ENCODE peak calls at places on chromosomes 11 and 22, in nine cellular contexts. D, K, Z, T, C, P, X, M and U are unnamed samples.

GRCh38 chr11:72239296-72239848 is 4.6 kb downstream of the PHOX2A start:
- DNase-seq in D (peak; percentile 46), K (peak; percentile 71), Z (peak; percentile 55), T (peak; percentile 82), C (peak; percentile 69), P (peak; percentile 47), X (peak; percentile 61), M (peak; percentile 23), U (no peak)

GRCh38 chr22:48819232-48819631 is 1008.4 kb downstream of the BRD1 start:
- DNase-seq in D (no peak), K (no peak), Z (no peak), T (no peak), C (no peak), P (no peak), X (peak; percentile 24), M (no peak), U (no peak)

GRCh38 chr22:43897751-43898261 is 6.0 kb upstream of the PNPLA5 start:
- DNase-seq in D (no peak), K (peak; percentile 57), Z (no peak), T (no peak), C (peak; percentile 30), P (peak; percentile 66), X (peak; percentile 70), M (peak; percentile 85), U (no peak)

GRCh38 chr11:69974528-69974927 is 103.6 kb upstream of the ANO1 start:
- DNase-seq in D (no peak), K (no peak), Z (no peak), T (no peak), C (no peak), P (no peak), X (no peak), M (no peak), U (no peak)

GRCh38 chr11:124421043-124421442 is 3.6 kb downstream of the OR8B4 start:
- DNase-seq in D (no peak), K (no peak), Z (no peak), T (no peak), C (no peak), P (peak; percentile 4), X (no peak), M (no peak), U (no peak)

GRCh38 chr22:39898997-39899396 is 1.9 kb upstream of the GRAP2 start:
- DNase-seq in D (no peak), K (no peak), Z (peak; percentile 89), T (no peak), C (no peak), P (no peak), X (no peak), M (no peak), U (no peak)

GRCh38 chr22:38782402-38783094 is 11.4 kb downstream of the DNAL4 start:
- DNase-seq in D (no peak), K (peak; percentile 68), Z (no peak), T (no peak), C (peak; percentile 85), P (peak; percentile 30), X (no peak), M (peak; percentile 75), U (no peak)

GRCh38 chr11:27757953-27758352 is 57.7 kb upstream of the BDNF start:
- DNase-seq in D (no peak), K (peak; percentile 41), Z (no peak), T (no peak), C (peak; percentile 90), P (peak; percentile 74), X (peak; percentile 86), M (peak; percentile 31), U (no peak)

GRCh38 chr11:37177721-37178120 is 579.7 kb upstream of the RAG2 start:
- DNase-seq in D (no peak), K (no peak), Z (no peak), T (no peak), C (no peak), P (no peak), X (no peak), M (peak; percentile 8), U (no peak)

GRCh38 chr11:69380451-69380901 is 86.5 kb downstream of the MYEOV start:
- DNase-seq in D (no peak), K (no peak), Z (no peak), T (no peak), C (no peak), P (no peak), X (no peak), M (no peak), U (no peak)

GRCh38 chr11:45146072-45147016 is at the start of gene PRDM11:
- DNase-seq in D (peak; percentile 70), K (peak; percentile 93), Z (peak; percentile 69), T (peak; percentile 61), C (peak; percentile 85), P (peak; percentile 82), X (peak; percentile 92), M (peak; percentile 80), U (no peak)

GRCh38 chr11:70103256-70103975 is 25.3 kb downstream of the ANO1 start:
- DNase-seq in D (no peak), K (no peak), Z (no peak), T (no peak), C (no peak), P (no peak), X (no peak), M (no peak), U (no peak)

GRCh38 chr11:122816701-122817100 is 21.6 kb upstream of the CRTAM start:
- DNase-seq in D (no peak), K (no peak), Z (no peak), T (no peak), C (peak; percentile 49), P (no peak), X (no peak), M (peak; percentile 8), U (no peak)

GRCh38 chr22:43478621-43479285 is 66.9 kb downstream of the MPPED1 start:
- DNase-seq in D (no peak), K (no peak), Z (no peak), T (no peak), C (no peak), P (no peak), X (no peak), M (no peak), U (no peak)

GRCh38 chr22:46056169-46057041 is 79.4 kb upstream of the WNT7B start:
- DNase-seq in D (peak; percentile 34), K (peak; percentile 74), Z (no peak), T (peak; percentile 54), C (no peak), P (no peak), X (peak; percentile 73), M (peak; percentile 42), U (no peak)

GRCh38 chr11:13009476-13009920 is 382 bp downstream of the RASSF10 start:
- DNase-seq in D (no peak), K (peak; percentile 27), Z (no peak), T (no peak), C (no peak), P (no peak), X (no peak), M (peak; percentile 40), U (no peak)

GRCh38 chr11:59802639-59803176 is 7.9 kb downstream of the MRPL16 start:
- DNase-seq in D (no peak), K (peak; percentile 77), Z (peak; percentile 55), T (no peak), C (peak; percentile 66), P (peak; percentile 75), X (no peak), M (peak; percentile 70), U (no peak)

GRCh38 chr11:6353367-6353987 is 33.2 kb upstream of the CAVIN3 start:
- DNase-seq in D (no peak), K (peak; percentile 66), Z (peak; percentile 74), T (peak; percentile 60), C (peak; percentile 56), P (peak; percentile 60), X (no peak), M (peak; percentile 65), U (no peak)

GRCh38 chr11:119380816-119381185 is 689 bp downstream of the USP2 start:
- DNase-seq in D (no peak), K (no peak), Z (no peak), T (no peak), C (no peak), P (no peak), X (no peak), M (no peak), U (no peak)

GRCh38 chr11:119380160-119380815 is 1.2 kb downstream of the USP2 start:
- DNase-seq in D (no peak), K (peak; percentile 21), Z (no peak), T (no peak), C (no peak), P (no peak), X (no peak), M (peak; percentile 65), U (no peak)

GRCh38 chr11:119377961-119378667 is 3.4 kb downstream of the USP2 start:
- DNase-seq in D (no peak), K (no peak), Z (no peak), T (no peak), C (no peak), P (no peak), X (no peak), M (no peak), U (no peak)

GRCh38 chr11:119377112-119377901 is 4.2 kb downstream of the USP2 start:
- DNase-seq in D (peak; percentile 62), K (no peak), Z (no peak), T (no peak), C (no peak), P (no peak), X (no peak), M (peak; percentile 69), U (no peak)

GRCh38 chr11:119378851-119379465 is 2.5 kb downstream of the USP2 start:
- DNase-seq in D (no peak), K (no peak), Z (no peak), T (no peak), C (no peak), P (no peak), X (no peak), M (no peak), U (no peak)
- H3K4me3 ChIP-seq in D (no peak overlapping the region), K (no peak overlapping the region), Z (no peak overlapping the region), T (no peak overlapping the region), C (peak overlapping the region; percentile 43), P (no peak overlapping the region), X (no peak overlapping the region), M (no peak overlapping the region), U (no peak overlapping the region)

DNA sequence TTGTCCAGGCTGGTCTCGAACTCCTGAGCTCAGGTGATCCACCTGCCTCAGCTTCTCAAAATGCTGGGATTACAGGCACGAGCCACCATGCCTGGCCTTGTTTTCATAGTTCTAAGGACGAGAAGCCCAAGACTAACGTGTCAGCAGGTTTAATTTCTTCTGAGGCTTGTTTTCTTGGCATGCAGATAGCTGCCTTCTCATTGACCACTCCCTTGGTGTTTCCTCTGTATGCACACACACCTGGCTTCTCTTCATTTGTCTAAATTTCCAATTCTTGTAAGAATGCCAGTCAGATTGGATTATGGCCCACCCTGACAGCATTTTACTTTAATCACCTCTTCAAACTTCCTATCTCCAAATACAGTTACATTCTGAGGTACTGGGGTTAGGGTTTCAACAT is 72.5 kb upstream of the CTSC start:
- DNase-seq in D (no peak), K (no peak), Z (no peak), T (no peak), C (no peak), P (no peak), X (no peak), M (peak; percentile 60), U (no peak)
- H3K4me3 ChIP-seq in D (no peak overlapping the region), K (no peak overlapping the region), Z (no peak overlapping the region), T (no peak overlapping the region), C (no peak overlapping the region), P (no peak overlapping the region), X (no peak overlapping the region), M (no peak overlapping the region), U (no peak overlapping the region)

GRCh38 chr11:1864831-1865665 is 12.2 kb downstream of the LSP1 start:
- DNase-seq in D (no peak), K (no peak), Z (no peak), T (peak; percentile 46), C (no peak), P (no peak), X (no peak), M (no peak), U (no peak)
- H3K4me3 ChIP-seq in D (peak overlapping the region; percentile 43), K (no peak overlapping the region), Z (no peak overlapping the region), T (peak overlapping the region; percentile 25), C (no peak overlapping the region), P (no peak overlapping the region), X (no peak overlapping the region), M (no peak overlapping the region), U (peak overlapping the region; percentile 44)

GRCh38 chr22:24686280-24686679 is 83.3 kb downstream of the GGT1 start:
- DNase-seq in D (no peak), K (no peak), Z (no peak), T (no peak), C (peak; percentile 27), P (peak; percentile 26), X (no peak), M (no peak), U (no peak)
- H3K4me3 ChIP-seq in D (no peak overlapping the region), K (no peak overlapping the region), Z (no peak overlapping the region), T (no peak overlapping the region), C (no peak overlapping the region), P (peak overlapping the region; percentile 51), X (no peak overlapping the region), M (no peak overlapping the region), U (peak overlapping the region; percentile 37)